ENCODE peak calls at places on chromosome 2, in nine cellular contexts. J is epithelial cell of proximal tubule; H is B cell; A is heart left ventricle; Q is bronchial epithelial cell; E is adrenal gland; B is chondrocyte; X is CD4-positive, alpha-beta T cell; U is OCI-LY7. L is an unnamed sample.

GRCh38 chr2:20207051-20207450 is 17.9 kb downstream of the SDC1 start:
- DNase-seq in J (no peak), H (no peak), A (no peak), Q (no peak), E (no peak), B (no peak), X (no peak), U (peak), L (no peak)

GRCh38 chr2:52933878-52934277 is 833.7 kb upstream of the CHAC2 start:
- DNase-seq in J (no peak), H (no peak), A (no peak), Q (no peak), E (no peak), B (no peak), X (no peak), U (no peak), L (no peak)

GRCh38 chr2:12721571-12722444 is 5.1 kb downstream of the TRIB2 start:
- DNase-seq in J (no peak), H (no peak), A (no peak), Q (peak), E (no peak), B (no peak), X (no peak), U (no peak), L (no peak)

GRCh38 chr2:218021536-218022071 is 18.8 kb upstream of the TNS1 start:
- DNase-seq in J (no peak), H (no peak), A (peak), Q (no peak), E (no peak), B (peak), X (no peak), U (no peak), L (no peak)

GRCh38 chr2:219249203-219249980 is 3.7 kb upstream of the TUBA4B start:
- DNase-seq in J (peak), H (peak), A (peak), Q (peak), E (peak), B (no peak), X (peak), U (peak), L (no peak)

GRCh38 chr2:415986-416610 is 128.2 kb upstream of the ALKAL2 start:
- DNase-seq in J (no peak), H (no peak), A (no peak), Q (no peak), E (no peak), B (no peak), X (no peak), U (no peak), L (no peak)

GRCh38 chr2:80461505-80462197 is 157.1 kb upstream of the LRRTM1 start:
- DNase-seq in J (no peak), H (no peak), A (no peak), Q (no peak), E (no peak), B (no peak), X (no peak), U (no peak), L (no peak)

GRCh38 chr2:104434363-104434792 is 419.5 kb upstream of the POU3F3 start:
- DNase-seq in J (peak), H (no peak), A (no peak), Q (peak), E (no peak), B (no peak), X (no peak), U (no peak), L (no peak)

GRCh38 chr2:45988879-45989278 is 308.3 kb upstream of the EPAS1 start:
- DNase-seq in J (no peak), H (no peak), A (no peak), Q (no peak), E (no peak), B (no peak), X (no peak), U (no peak), L (no peak)

GRCh38 chr2:219638217-219638947 is 11.0 kb downstream of the SLC4A3 start:
- DNase-seq in J (no peak), H (no peak), A (no peak), Q (no peak), E (no peak), B (no peak), X (no peak), U (no peak), L (no peak)

GRCh38 chr2:15040429-15041084 is 408.0 kb downstream of the LRATD1 start:
- DNase-seq in J (no peak), H (no peak), A (no peak), Q (no peak), E (no peak), B (no peak), X (no peak), U (no peak), L (no peak)

GRCh38 chr2:233435436-233436190 is 81.3 kb downstream of the DGKD start:
- DNase-seq in J (no peak), H (no peak), A (no peak), Q (no peak), E (no peak), B (no peak), X (no peak), U (no peak), L (peak)

GRCh38 chr2:80407377-80407776 is 102.8 kb upstream of the LRRTM1 start:
- DNase-seq in J (no peak), H (no peak), A (no peak), Q (no peak), E (no peak), B (no peak), X (no peak), U (no peak), L (no peak)

GRCh38 chr2:138763971-138764370 is 16.2 kb downstream of the NXPH2 start:
- DNase-seq in J (no peak), H (no peak), A (no peak), Q (no peak), E (no peak), B (no peak), X (no peak), U (no peak), L (no peak)

GRCh38 chr2:181077128-181077709 is 96.8 kb downstream of the UBE2E3 start:
- DNase-seq in J (no peak), H (peak), A (no peak), Q (peak), E (no peak), B (no peak), X (no peak), U (peak), L (no peak)

GRCh38 chr2:19361325-19361990 is 3.0 kb upstream of the OSR1 start:
- DNase-seq in J (no peak), H (peak), A (no peak), Q (no peak), E (peak), B (peak), X (no peak), U (no peak), L (no peak)

GRCh38 chr2:12027136-12027535 is 280.7 kb downstream of the LPIN1 start:
- DNase-seq in J (no peak), H (no peak), A (no peak), Q (no peak), E (no peak), B (no peak), X (no peak), U (no peak), L (no peak)

GRCh38 chr2:221792971-221793670 is 221.0 kb upstream of the EPHA4 start:
- DNase-seq in J (no peak), H (no peak), A (no peak), Q (no peak), E (no peak), B (no peak), X (no peak), U (no peak), L (no peak)

GRCh38 chr2:64613276-64613675 is 40.4 kb downstream of the SERTAD2 start:
- DNase-seq in J (no peak), H (no peak), A (no peak), Q (no peak), E (no peak), B (no peak), X (no peak), U (no peak), L (no peak)

GRCh38 chr2:198347936-198348335 is 543.5 kb downstream of the PLCL1 start:
- DNase-seq in J (no peak), H (no peak), A (no peak), Q (no peak), E (no peak), B (no peak), X (no peak), U (no peak), L (no peak)

GRCh38 chr2:186919272-186919671 is 70.3 kb upstream of the ZSWIM2 start:
- DNase-seq in J (peak), H (no peak), A (no peak), Q (peak), E (no peak), B (no peak), X (no peak), U (no peak), L (no peak)

GRCh38 chr2:2646312-2647051 is 315.4 kb upstream of the MYT1L start:
- DNase-seq in J (no peak), H (no peak), A (no peak), Q (peak), E (no peak), B (no peak), X (peak), U (no peak), L (no peak)

GRCh38 chr2:190489475-190489874 is 45.0 kb downstream of the NEMP2 start:
- DNase-seq in J (no peak), H (no peak), A (no peak), Q (no peak), E (no peak), B (no peak), X (no peak), U (no peak), L (no peak)

GRCh38 chr2:59249441-59250330 is 1008.6 kb upstream of the FANCL start:
- DNase-seq in J (no peak), H (no peak), A (no peak), Q (no peak), E (no peak), B (no peak), X (no peak), U (no peak), L (no peak)

DNA sequence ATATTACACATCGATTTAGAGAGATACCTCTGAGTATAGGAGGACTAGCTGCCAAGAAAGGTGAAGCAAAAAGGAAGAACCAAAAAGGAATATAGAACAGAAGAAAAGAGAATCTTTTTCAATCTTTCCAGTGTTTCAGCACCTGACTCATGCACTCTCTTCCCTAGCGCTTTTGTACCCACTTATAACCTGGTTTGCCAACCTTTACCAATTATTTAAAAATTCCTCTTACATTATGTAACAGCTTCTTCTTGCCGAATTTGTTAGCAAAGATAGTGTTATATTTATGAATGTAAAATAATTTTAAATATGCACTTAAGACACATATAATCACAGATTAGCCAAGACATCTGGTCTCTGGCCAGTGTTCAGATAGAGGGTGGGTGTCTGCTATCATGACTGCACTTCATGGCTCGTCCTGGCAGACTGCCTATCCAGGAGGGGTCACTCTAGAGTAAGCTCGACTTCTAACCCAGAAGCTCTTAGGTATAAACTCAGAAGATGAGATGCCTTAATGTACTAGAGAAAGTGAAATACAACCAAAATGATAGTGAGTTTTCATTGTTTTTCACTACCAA is 122.9 kb downstream of the ATAD2B start:
- DNase-seq in J (no peak), H (peak), A (peak), Q (peak), E (peak), B (no peak), X (no peak), U (peak), L (peak)
- TF ChIP-seq CTCF in J (peak), H (no peak), A (no peak), Q (peak), E (no peak), B (peak), X (no peak), U (peak), L (no peak)

GRCh38 chr2:36597532-36598377 is at the start of gene FEZ2:
- DNase-seq in J (no peak), H (peak), A (peak), Q (peak), E (peak), B (peak), X (peak), U (peak), L (no peak)
- TF ChIP-seq CTCF in J (no peak), H (no peak), A (no peak), Q (no peak), E (no peak), B (peak), X (no peak), U (no peak), L (no peak)

GRCh38 chr2:238945433-238946150 is 97.7 kb downstream of the TWIST2 start:
- DNase-seq in J (no peak), H (no peak), A (peak), Q (peak), E (peak), B (no peak), X (no peak), U (no peak), L (peak)
- TF ChIP-seq CTCF in J (peak), H (no peak), A (peak), Q (peak), E (peak), B (peak), X (no peak), U (peak), L (no peak)

GRCh38 chr2:171159326-171160118 is 1.2 kb downstream of the TLK1 start:
- DNase-seq in J (peak), H (peak), A (peak), Q (peak), E (peak), B (peak), X (peak), U (peak), L (no peak)
- TF ChIP-seq CTCF in J (peak), H (peak), A (no peak), Q (peak), E (peak), B (peak), X (peak), U (peak), L (no peak)

GRCh38 chr2:60595953-60596352 is 42.5 kb upstream of the BCL11A start:
- DNase-seq in J (no peak), H (no peak), A (no peak), Q (no peak), E (no peak), B (no peak), X (no peak), U (no peak), L (no peak)

GRCh38 chr2:60602828-60603532 is 49.5 kb upstream of the BCL11A start:
- DNase-seq in J (no peak), H (no peak), A (no peak), Q (peak), E (no peak), B (no peak), X (no peak), U (no peak), L (no peak)

GRCh38 chr2:60602388-60602787 is 48.9 kb upstream of the BCL11A start:
- DNase-seq in J (no peak), H (no peak), A (no peak), Q (no peak), E (no peak), B (no peak), X (no peak), U (peak), L (no peak)

GRCh38 chr2:60597346-60597745 is 43.9 kb upstream of the BCL11A start:
- DNase-seq in J (no peak), H (no peak), A (no peak), Q (peak), E (no peak), B (no peak), X (no peak), U (no peak), L (no peak)
- TF ChIP-seq CTCF in J (no peak), H (no peak), A (no peak), Q (no peak), E (no peak), B (no peak), X (no peak), U (no peak), L (no peak)

DNA sequence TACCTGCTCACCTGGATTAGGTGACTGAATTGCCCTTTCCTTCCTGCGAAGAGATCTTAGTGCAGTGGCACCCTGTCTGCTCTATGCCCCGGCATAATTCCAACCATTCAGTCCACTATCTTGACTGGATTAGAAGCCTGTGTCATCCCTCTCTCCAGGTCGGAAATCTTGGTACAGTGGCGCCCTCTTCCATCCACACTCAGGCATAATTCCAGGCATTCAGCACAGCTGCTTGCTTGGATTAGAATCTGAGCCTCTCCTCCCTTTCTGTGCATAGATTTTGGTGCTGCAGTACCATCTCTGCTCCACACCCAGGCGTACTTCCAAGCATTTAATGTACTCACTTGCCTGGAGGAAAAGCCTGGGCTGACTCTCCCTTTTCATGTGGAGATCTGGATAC is 1389.3 kb upstream of the TMEFF2 start:
- DNase-seq in J (no peak), H (no peak), A (no peak), Q (peak), E (no peak), B (no peak), X (no peak), U (no peak), L (no peak)
- TF ChIP-seq CTCF in J (peak), H (no peak), A (no peak), Q (peak), E (no peak), B (no peak), X (no peak), U (no peak), L (no peak)

L was measured in omental fat pad.